ENCODE peak calls at places on chromosomes 12 and 14, in four cellular contexts. F, J, N and C are unnamed samples.

GRCh38 chr12:77833329-77833728 is 2.6 kb downstream of the NAV3 start:
- DNase-seq in F (peak), J (no peak), N (no peak), C (no peak)

GRCh38 chr14:24259282-24260025 is 3.5 kb downstream of the TGM1 start:
- DNase-seq in F (peak), J (no peak), N (no peak), C (peak)

GRCh38 chr12:49536526-49537195 is 2.2 kb upstream of the KCNH3 start:
- DNase-seq in F (no peak), J (no peak), N (no peak), C (no peak)

GRCh38 chr14:71474866-71475265 is 457.4 kb upstream of the RGS6 start:
- DNase-seq in F (no peak), J (no peak), N (no peak), C (no peak)

GRCh38 chr14:97603201-97603600 is 806.0 kb downstream of the VRK1 start:
- DNase-seq in F (no peak), J (no peak), N (no peak), C (no peak)

GRCh38 chr12:125773033-125773432 is 707.8 kb downstream of the AACS start:
- DNase-seq in F (peak), J (peak), N (no peak), C (peak)

GRCh38 chr12:86456241-86456640 is 200.1 kb upstream of the MGAT4C start:
- DNase-seq in F (no peak), J (no peak), N (no peak), C (no peak)

GRCh38 chr14:93106541-93107156 is 9.1 kb downstream of the ITPK1 start:
- DNase-seq in F (no peak), J (no peak), N (no peak), C (no peak)

GRCh38 chr14:102962111-102962627 is 39.7 kb downstream of the AMN start:
- DNase-seq in F (no peak), J (no peak), N (no peak), C (no peak)

GRCh38 chr14:72104011-72104613 is 171.9 kb downstream of the RGS6 start:
- DNase-seq in F (peak), J (peak), N (no peak), C (peak)

GRCh38 chr12:23133471-23133870 is 508.5 kb downstream of the ETNK1 start:
- DNase-seq in F (no peak), J (no peak), N (no peak), C (no peak)

GRCh38 chr12:119686776-119687175 is 18.8 kb downstream of the PRKAB1 start:
- DNase-seq in F (no peak), J (no peak), N (no peak), C (no peak)

GRCh38 chr12:29569392-29569791 is 71.9 kb upstream of the OVCH1 start:
- DNase-seq in F (no peak), J (no peak), N (no peak), C (peak)

GRCh38 chr12:101855364-101855884 is 22.0 kb upstream of the DRAM1 start:
- DNase-seq in F (no peak), J (no peak), N (peak), C (peak)

GRCh38 chr12:123139926-123140674 is 10.8 kb downstream of the PITPNM2 start:
- DNase-seq in F (peak), J (peak), N (peak), C (peak)

GRCh38 chr12:110694330-110694891 is 5.5 kb upstream of the HVCN1 start:
- DNase-seq in F (no peak), J (no peak), N (no peak), C (no peak)
- H3K27ac ChIP-seq in F (peak), J (no peak), N (no peak), C (no peak)

DNA sequence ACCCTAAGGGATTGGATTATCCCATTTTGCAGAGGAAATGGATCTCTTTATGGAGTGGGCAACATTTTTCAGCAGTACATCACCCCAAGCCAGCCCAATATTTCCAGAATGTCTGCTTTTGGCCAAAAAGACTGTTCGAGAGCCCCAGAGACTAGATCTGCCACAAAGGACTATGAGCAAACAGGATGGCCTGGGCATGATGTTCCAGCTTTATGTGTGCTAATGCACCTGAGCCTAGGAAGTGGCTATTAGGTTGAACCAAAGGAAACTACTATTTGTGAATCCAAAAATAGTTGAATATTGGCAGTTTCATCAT is 14.8 kb upstream of the PNMA1 start:
- DNase-seq in F (no peak), J (no peak), N (no peak), C (no peak)
- H3K27ac ChIP-seq in F (no peak), J (no peak), N (no peak), C (no peak)

GRCh38 chr12:98864363-98864762 is 219.3 kb downstream of the APAF1 start:
- DNase-seq in F (no peak), J (no peak), N (no peak), C (no peak)
- H3K27ac ChIP-seq in F (no peak), J (no peak), N (no peak), C (no peak)

GRCh38 chr12:95077341-95077740 is 3.9 kb upstream of the NR2C1 start:
- DNase-seq in F (no peak), J (no peak), N (no peak), C (no peak)

GRCh38 chr12:95073698-95074520 is 491 bp upstream of the NR2C1 start:
- DNase-seq in F (no peak), J (no peak), N (no peak), C (peak)

GRCh38 chr12:95070378-95070777 is 3.0 kb downstream of the NR2C1 start:
- DNase-seq in F (no peak), J (no peak), N (no peak), C (no peak)

GRCh38 chr12:95072900-95073697 is at the start of gene NR2C1:
- DNase-seq in F (peak), J (peak), N (peak), C (peak)

DNA sequence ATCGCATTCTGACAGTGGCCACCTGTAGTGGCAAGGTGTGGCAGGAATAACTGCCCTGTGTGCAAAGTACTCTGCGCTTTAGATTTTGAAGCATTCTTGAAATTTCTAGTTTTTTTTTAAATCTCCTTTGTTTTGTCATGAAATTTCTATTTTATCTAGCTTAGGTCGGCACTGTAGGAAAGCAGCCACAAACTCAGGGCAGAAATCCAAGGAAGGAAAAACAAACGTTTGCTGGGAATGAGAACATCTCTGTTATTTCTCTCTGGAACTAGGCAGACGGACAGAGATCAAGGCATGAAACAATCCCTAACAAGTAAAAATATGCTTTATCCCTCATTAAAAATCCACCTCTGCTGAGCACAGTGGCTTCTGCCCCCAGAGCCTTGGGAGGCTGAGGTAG is 1.3 kb upstream of the NR2C1 start:
- DNase-seq in F (no peak), J (no peak), N (no peak), C (no peak)
- H3K27ac ChIP-seq in F (no peak), J (no peak), N (no peak), C (no peak)

GRCh38 chr14:75991753-75992152 is 6.2 kb downstream of the IFT43 start:
- DNase-seq in F (no peak), J (no peak), N (peak), C (peak)
- H3K27ac ChIP-seq in F (no peak), J (no peak), N (no peak), C (peak)

GRCh38 chr14:77037338-77037782 is 8.9 kb upstream of the IRF2BPL start:
- DNase-seq in F (no peak), J (no peak), N (no peak), C (no peak)

GRCh38 chr14:77039285-77040058 is 11.0 kb upstream of the IRF2BPL start:
- DNase-seq in F (no peak), J (no peak), N (peak), C (peak)

GRCh38 chr14:77036484-77037337 is 8.2 kb upstream of the IRF2BPL start:
- DNase-seq in F (no peak), J (no peak), N (no peak), C (no peak)

GRCh38 chr14:77040059-77040308 is 11.5 kb upstream of the IRF2BPL start:
- DNase-seq in F (no peak), J (no peak), N (no peak), C (no peak)

GRCh38 chr14:77037886-77038511 is 9.5 kb upstream of the IRF2BPL start:
- DNase-seq in F (no peak), J (no peak), N (no peak), C (peak)
- H3K27ac ChIP-seq in F (no peak), J (no peak), N (peak), C (peak)